ENCODE peak calls at places on chromosomes 7 and 10, in nine cellular contexts. J is cardiac muscle cell, M is epithelial cell of esophagus, O is heart right ventricle, X is ovary, N is NB4, A is A549, Z is AG10803, I is psoas muscle. V is an unnamed sample.

GRCh38 chr7:130904792-130905191 is 170.8 kb upstream of the KLF14 start:
- DNase-seq in A (no peak), Z (no peak), J (no peak), I (no peak), N (no peak), M (no peak), X (no peak), O (no peak), V (no peak)

GRCh38 chr7:75662579-75663301 is 76.0 kb downstream of the HIP1 start:
- DNase-seq in I (no peak), M (no peak), Z (peak; percentile 44), X (no peak), J (no peak), N (no peak), O (no peak), A (no peak), V (peak; percentile 22)

GRCh38 chr7:102891693-102892261 is 21.0 kb upstream of the LRRC17 start:
- DNase-seq in I (peak; percentile 55), N (peak; percentile 60), O (peak; percentile 35), J (no peak), A (peak; percentile 53), M (peak; percentile 80), Z (peak; percentile 93), X (no peak), V (peak; percentile 94)

GRCh38 chr7:7330997-7331396 is 148.7 kb downstream of the C1GALT1 start:
- DNase-seq in N (no peak), O (no peak), A (peak; percentile 8), M (no peak), J (no peak), X (no peak), I (no peak), Z (no peak), V (no peak)

GRCh38 chr7:15836041-15836440 is 149.6 kb upstream of the MEOX2 start:
- DNase-seq in A (no peak), J (no peak), M (no peak), O (no peak), Z (peak; percentile 32), X (no peak), I (no peak), N (no peak), V (no peak)

GRCh38 chr7:2928256-2928612 is 84.1 kb upstream of the GNA12 start:
- DNase-seq in Z (no peak), A (no peak), X (peak; percentile 21), I (no peak), O (no peak), J (no peak), M (no peak), N (no peak), V (no peak)

GRCh38 chr7:69825031-69825681 is 226.9 kb downstream of the AUTS2 start:
- DNase-seq in J (no peak), M (no peak), N (peak; percentile 19), A (no peak), X (no peak), I (no peak), O (no peak), Z (no peak), V (no peak)

GRCh38 chr10:122618461-122619165 is 58.1 kb downstream of the DMBT1 start:
- DNase-seq in I (no peak), N (no peak), J (no peak), O (no peak), A (no peak), M (no peak), X (no peak), Z (no peak), V (no peak)

GRCh38 chr10:131859341-131860020 is 41.3 kb upstream of the PPP2R2D start:
- DNase-seq in N (no peak), I (no peak), X (no peak), Z (no peak), J (no peak), M (peak; percentile 9), O (no peak), A (no peak), V (no peak)

GRCh38 chr7:84904561-84904960 is 282.3 kb downstream of the SEMA3D start:
- DNase-seq in N (no peak), Z (no peak), X (no peak), O (no peak), M (peak; percentile 75), I (no peak), A (no peak), J (no peak), V (no peak)

GRCh38 chr7:130274983-130275649 is 8.5 kb downstream of the CPA2 start:
- DNase-seq in A (no peak), X (no peak), I (no peak), N (peak; percentile 15), M (no peak), Z (no peak), J (peak; percentile 55), O (no peak), V (no peak)

GRCh38 chr10:18501198-18501597 is 150.2 kb downstream of the NSUN6 start:
- DNase-seq in M (peak; percentile 35), Z (peak; percentile 21), X (no peak), N (no peak), O (no peak), I (no peak), J (no peak), A (peak; percentile 7), V (peak; percentile 62)

GRCh38 chr7:6226194-6226799 is 46.1 kb downstream of the CYTH3 start:
- DNase-seq in X (no peak), O (no peak), I (no peak), Z (peak; percentile 93), N (no peak), A (no peak), J (no peak), M (peak; percentile 28), V (peak; percentile 83)

GRCh38 chr10:44327461-44327860 is 57.4 kb downstream of the CXCL12 start:
- DNase-seq in M (no peak), A (no peak), Z (no peak), N (no peak), X (no peak), J (no peak), O (no peak), I (no peak), V (no peak)

DNA sequence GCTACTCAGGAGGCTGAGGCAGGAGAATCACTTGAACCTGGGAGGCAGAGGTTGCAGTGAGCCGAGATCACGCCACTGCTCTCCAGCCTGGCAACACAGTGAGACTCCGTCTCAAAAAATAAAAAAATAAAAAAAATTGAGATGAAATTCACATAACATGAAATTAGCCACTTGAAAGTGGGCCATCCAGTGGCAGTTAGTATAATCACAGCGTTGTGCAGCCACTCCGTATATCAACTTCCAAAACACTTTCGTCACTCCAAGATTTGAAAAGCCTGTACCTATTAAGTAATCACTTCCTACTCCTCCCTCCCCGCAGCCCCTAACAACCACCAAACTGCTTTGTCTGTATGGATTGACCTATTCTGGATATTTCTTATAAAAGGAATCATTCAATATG is 20.7 kb upstream of the CACUL1 start:
- DNase-seq in Z (no peak), J (no peak), X (no peak), M (peak; percentile 5), O (no peak), A (no peak), N (peak; percentile 31), I (no peak), V (no peak)
- TF ChIP-seq CTCF in Z (no peak), J (peak; percentile 20), X (no peak), M (no peak), O (no peak), A (no peak), N (peak; percentile 24), I (no peak), V (peak; percentile 11)

GRCh38 chr7:148699772-148700629 is 1.3 kb downstream of the CUL1 start:
- DNase-seq in O (no peak), J (peak; percentile 39), N (peak; percentile 78), X (no peak), A (no peak), Z (peak; percentile 56), M (peak; percentile 25), I (no peak), V (peak; percentile 48)

GRCh38 chr7:148698397-148699023 is at the start of gene CUL1:
- DNase-seq in I (peak; percentile 94), A (peak; percentile 39), J (peak; percentile 88), M (peak; percentile 86), O (peak; percentile 89), Z (peak; percentile 77), X (peak; percentile 86), N (peak; percentile 93), V (peak; percentile 55)

GRCh38 chr7:148701414-148701813 is 2.7 kb downstream of the CUL1 start:
- DNase-seq in Z (peak; percentile 27), J (no peak), O (no peak), A (no peak), I (no peak), M (peak; percentile 24), X (no peak), N (peak; percentile 52), V (peak; percentile 55)

GRCh38 chr7:148699024-148699771 is 495 bp downstream of the CUL1 start:
- DNase-seq in X (peak; percentile 79), O (peak; percentile 42), N (peak; percentile 85), Z (peak; percentile 54), M (peak; percentile 68), J (peak; percentile 78), A (peak; percentile 21), I (peak; percentile 83), V (peak; percentile 57)

GRCh38 chr7:148700693-148701092 is 2.0 kb downstream of the CUL1 start:
- DNase-seq in A (no peak), M (peak; percentile 64), I (no peak), Z (peak; percentile 44), X (no peak), N (peak; percentile 70), J (peak; percentile 65), O (peak; percentile 17), V (peak; percentile 44)
- H3K4me3 ChIP-seq in A (peak overlapping the region; percentile 78), M (peak overlapping the region; percentile 79), I (peak overlapping the region; percentile 97), Z (peak overlapping the region; percentile 74), X (peak overlapping the region; percentile 73), N (peak overlapping the region; percentile 75), J (peak overlapping the region; percentile 64), O (peak overlapping the region; percentile 50), V (peak overlapping the region; percentile 78)

GRCh38 chr7:91559947-91560346 is 295.7 kb downstream of the FZD1 start:
- DNase-seq in I (no peak), J (no peak), A (no peak), M (no peak), O (no peak), N (no peak), Z (no peak), X (no peak), V (no peak)
- TF ChIP-seq CTCF in I (no peak), J (no peak), A (no peak), M (no peak), O (no peak), N (no peak), Z (no peak), X (no peak), V (no peak)

GRCh38 chr7:35802649-35803048 is 1.8 kb downstream of the SEPTIN7 start:
- DNase-seq in M (no peak), N (peak; percentile 54), I (no peak), J (peak; percentile 25), O (no peak), A (no peak), X (no peak), Z (no peak), V (no peak)

GRCh38 chr7:35799846-35800717 is 775 bp upstream of the SEPTIN7 start:
- DNase-seq in Z (peak; percentile 85), A (peak; percentile 57), J (peak; percentile 92), O (peak; percentile 89), M (peak; percentile 85), N (peak; percentile 97), I (peak; percentile 93), X (peak; percentile 92), V (peak; percentile 86)

GRCh38 chr7:35802102-35802466 is 1.2 kb downstream of the SEPTIN7 start:
- DNase-seq in M (no peak), N (no peak), X (no peak), A (no peak), Z (no peak), O (no peak), I (no peak), J (no peak), V (no peak)

GRCh38 chr7:35800718-35801391 is at the start of gene SEPTIN7:
- DNase-seq in J (peak; percentile 99), Z (peak; percentile 99), A (peak; percentile 92), O (peak; percentile 99), M (peak; percentile 99), I (peak; percentile 100), N (peak; percentile 100), X (peak; percentile 99), V (peak; percentile 98)

GRCh38 chr7:35801392-35802101 is 690 bp downstream of the SEPTIN7 start:
- DNase-seq in A (peak; percentile 39), M (peak; percentile 81), O (peak; percentile 70), Z (peak; percentile 71), I (peak; percentile 85), J (peak; percentile 78), N (peak; percentile 90), X (peak; percentile 84), V (peak; percentile 56)
- H3K4me3 ChIP-seq in A (peak overlapping the region; percentile 75), M (peak overlapping the region; percentile 74), O (peak overlapping the region; percentile 71), Z (peak overlapping the region; percentile 81), I (peak overlapping the region; percentile 79), J (peak overlapping the region; percentile 69), N (peak overlapping the region; percentile 80), X (peak overlapping the region; percentile 98), V (peak overlapping the region; percentile 80)

V was measured in fibroblast of mammary gland.